ENCODE peak calls at places on chromosomes 2 and 18, in five cellular contexts. V, O, T, W and Y are unnamed samples.

GRCh38 chr2:22403748-22404147 is 981.2 kb upstream of the KLHL29 start:
- DNase-seq in O (no peak), W (no peak), V (no peak), T (no peak), Y (no peak)

GRCh38 chr2:240786871-240787311 is 33.1 kb downstream of the KIF1A start:
- DNase-seq in T (no peak), W (no peak), O (no peak), V (no peak), Y (no peak)

GRCh38 chr2:68365087-68365486 is at the start of gene PLEK:
- DNase-seq in T (no peak), W (peak; percentile 74), O (no peak), V (no peak), Y (no peak)

GRCh38 chr2:174561283-174562275 is 36.0 kb downstream of the WIPF1 start:
- DNase-seq in O (no peak), V (no peak), T (no peak), W (no peak), Y (peak; percentile 75)

GRCh38 chr18:2848879-2849254 is 2.1 kb downstream of the EMILIN2 start:
- DNase-seq in O (no peak), V (no peak), W (no peak), T (no peak), Y (no peak)

GRCh38 chr2:96685592-96686459 is 43.3 kb downstream of the FER1L5 start:
- DNase-seq in O (no peak), W (no peak), T (peak; percentile 44), V (peak; percentile 57), Y (peak; percentile 17)

GRCh38 chr18:45722899-45723298 is 1.1 kb upstream of the SLC14A1 start:
- DNase-seq in V (peak; percentile 66), T (peak; percentile 75), W (peak; percentile 51), O (peak; percentile 67), Y (peak; percentile 30)

GRCh38 chr18:62357079-62357719 is 32.1 kb downstream of the TNFRSF11A start:
- DNase-seq in O (no peak), W (no peak), V (no peak), T (no peak), Y (no peak)

GRCh38 chr18:39635966-39636365 is 2070.4 kb upstream of the CELF4 start:
- DNase-seq in V (peak; percentile 25), O (no peak), T (no peak), W (no peak), Y (no peak)

GRCh38 chr2:63058742-63059433 is 8.3 kb downstream of the OTX1 start:
- DNase-seq in V (no peak), O (no peak), T (peak; percentile 83), W (no peak), Y (no peak)

GRCh38 chr2:133676392-133677130 is 108.3 kb upstream of the NCKAP5 start:
- DNase-seq in O (peak; percentile 53), W (no peak), V (no peak), T (no peak), Y (no peak)

GRCh38 chr2:17259613-17260012 is 258.6 kb downstream of the RAD51AP2 start:
- DNase-seq in T (no peak), V (no peak), O (no peak), W (no peak), Y (no peak)

GRCh38 chr2:201261471-201261870 is 1.1 kb downstream of the CASP8 start:
- DNase-seq in W (no peak), T (no peak), V (no peak), O (no peak), Y (no peak)

GRCh38 chr18:54766631-54767030 is 61.6 kb upstream of the RAB27B start:
- DNase-seq in T (no peak), O (no peak), V (no peak), W (no peak), Y (no peak)

GRCh38 chr2:70371753-70372152 is 69.9 kb upstream of the FAM136A start:
- DNase-seq in W (no peak), O (peak; percentile 86), V (no peak), T (no peak), Y (no peak)

GRCh38 chr2:143632751-143633374 is 503.6 kb downstream of the ARHGAP15 start:
- DNase-seq in W (no peak), T (no peak), O (no peak), V (no peak), Y (peak; percentile 42)

GRCh38 chr2:196403471-196403870 is 232.1 kb upstream of the STK17B start:
- DNase-seq in O (peak; percentile 67), T (no peak), W (no peak), V (no peak), Y (no peak)

GRCh38 chr2:110812726-110813645 is 80.6 kb downstream of the ACOXL start:
- DNase-seq in W (no peak), O (no peak), T (no peak), V (no peak), Y (no peak)

GRCh38 chr2:11863103-11863502 is 116.7 kb downstream of the LPIN1 start:
- DNase-seq in T (no peak), W (no peak), V (no peak), O (no peak), Y (no peak)

GRCh38 chr2:37553411-37554156 is 117.9 kb downstream of the CDC42EP3 start:
- DNase-seq in V (no peak), T (no peak), W (no peak), O (no peak), Y (no peak)

GRCh38 chr2:205975082-205975949 is 110.7 kb downstream of the INO80D start:
- DNase-seq in W (no peak), O (no peak), V (no peak), T (no peak), Y (no peak)

GRCh38 chr18:39624934-39625333 is 2059.3 kb upstream of the CELF4 start:
- DNase-seq in V (no peak), W (no peak), T (no peak), O (peak; percentile 67), Y (no peak)

GRCh38 chr2:233271693-233272092 is 20.2 kb downstream of the ATG16L1 start:
- DNase-seq in T (peak; percentile 14), W (no peak), V (no peak), O (no peak), Y (no peak)

GRCh38 chr18:9017900-9018217 is 84.6 kb upstream of the NDUFV2 start:
- DNase-seq in V (no peak), O (peak; percentile 78), W (peak; percentile 11), T (no peak), Y (no peak)

GRCh38 chr2:238642973-238643372 is 204.9 kb upstream of the TWIST2 start:
- DNase-seq in O (no peak), W (no peak), T (no peak), V (no peak), Y (no peak)

GRCh38 chr2:61536086-61536722 is 2.0 kb downstream of the XPO1 start:
- DNase-seq in V (peak; percentile 79), O (peak; percentile 25), W (peak; percentile 71), T (no peak), Y (no peak)

GRCh38 chr2:193973781-193974180 is 1683.2 kb upstream of the SLC39A10 start:
- DNase-seq in V (no peak), O (no peak), W (no peak), T (no peak), Y (no peak)